ENCODE peak calls at places on chromosomes 11 and 22, in six cellular contexts. One of them, this sample, is unnamed.

GRCh38 chr11:78336877-78337553 is 80.6 kb downstream of the GAB2 start:
- DNase-seq in HEK293T: no peak
- DNase-seq in A549: no peak
- DNase-seq in IMR-90: no peak
- DNase-seq in HepG2: no peak
- DNase-seq in GM12878: no peak
- DNase-seq in this sample: no peak

GRCh38 chr11:65852508-65853248 is 5.3 kb downstream of the CFL1 start:
- DNase-seq in HEK293T: no peak
- DNase-seq in HepG2: no peak
- DNase-seq in IMR-90: no peak
- DNase-seq in A549: no peak
- DNase-seq in GM12878: no peak
- DNase-seq in this sample: peak

GRCh38 chr22:19003518-19003917 is 67.4 kb upstream of the PRODH start:
- DNase-seq in A549: no peak
- DNase-seq in GM12878: no peak
- DNase-seq in HEK293T: no peak
- DNase-seq in HepG2: no peak
- DNase-seq in IMR-90: no peak
- DNase-seq in this sample: no peak

GRCh38 chr11:20032127-20032526 is 128.1 kb downstream of the DBX1 start:
- DNase-seq in HepG2: no peak
- DNase-seq in IMR-90: no peak
- DNase-seq in HEK293T: no peak
- DNase-seq in A549: no peak
- DNase-seq in GM12878: no peak
- DNase-seq in this sample: no peak

GRCh38 chr11:134272381-134273316 is 3.5 kb upstream of the GLB1L3 start:
- DNase-seq in HEK293T: peak
- DNase-seq in IMR-90: peak
- DNase-seq in HepG2: peak
- DNase-seq in GM12878: no peak
- DNase-seq in A549: no peak
- DNase-seq in this sample: no peak

GRCh38 chr11:45812581-45813548 is 7.9 kb downstream of the SLC35C1 start:
- DNase-seq in IMR-90: no peak
- DNase-seq in A549: no peak
- DNase-seq in HEK293T: no peak
- DNase-seq in GM12878: no peak
- DNase-seq in HepG2: no peak
- DNase-seq in this sample: no peak

GRCh38 chr11:93983542-93984204 is 37.5 kb upstream of the HEPHL1 start:
- DNase-seq in HEK293T: no peak
- DNase-seq in A549: no peak
- DNase-seq in GM12878: no peak
- DNase-seq in HepG2: no peak
- DNase-seq in IMR-90: no peak
- DNase-seq in this sample: peak

GRCh38 chr11:111776398-111777093 is 10.4 kb upstream of the PPP2R1B start:
- DNase-seq in GM12878: peak
- DNase-seq in HepG2: no peak
- DNase-seq in IMR-90: no peak
- DNase-seq in A549: no peak
- DNase-seq in HEK293T: no peak
- DNase-seq in this sample: no peak

GRCh38 chr11:86874314-86875056 is 74.1 kb downstream of the PRSS23 start:
- DNase-seq in IMR-90: peak
- DNase-seq in GM12878: no peak
- DNase-seq in HEK293T: no peak
- DNase-seq in A549: no peak
- DNase-seq in HepG2: no peak
- DNase-seq in this sample: no peak

GRCh38 chr22:49147617-49148175 is 680.0 kb downstream of the BRD1 start:
- DNase-seq in GM12878: no peak
- DNase-seq in A549: no peak
- DNase-seq in HepG2: no peak
- DNase-seq in HEK293T: no peak
- DNase-seq in IMR-90: no peak
- DNase-seq in this sample: no peak
- TF ChIP-seq BHLHE40 in GM12878: no peak
- TF ChIP-seq BHLHE40 in A549: no peak
- TF ChIP-seq BHLHE40 in HepG2: no peak
- TF ChIP-seq BHLHE40 in HEK293T: no peak
- TF ChIP-seq BHLHE40 in IMR-90: no peak
- TF ChIP-seq BHLHE40 in this sample: no peak

GRCh38 chr11:119223856-119224255 is 17.7 kb downstream of the CBL start:
- DNase-seq in HEK293T: no peak
- DNase-seq in A549: no peak
- DNase-seq in HepG2: no peak
- DNase-seq in GM12878: no peak
- DNase-seq in IMR-90: peak
- DNase-seq in this sample: no peak
- TF ChIP-seq BHLHE40 in HEK293T: no peak
- TF ChIP-seq BHLHE40 in A549: no peak
- TF ChIP-seq BHLHE40 in HepG2: no peak
- TF ChIP-seq BHLHE40 in GM12878: no peak
- TF ChIP-seq BHLHE40 in IMR-90: no peak
- TF ChIP-seq BHLHE40 in this sample: no peak

DNA sequence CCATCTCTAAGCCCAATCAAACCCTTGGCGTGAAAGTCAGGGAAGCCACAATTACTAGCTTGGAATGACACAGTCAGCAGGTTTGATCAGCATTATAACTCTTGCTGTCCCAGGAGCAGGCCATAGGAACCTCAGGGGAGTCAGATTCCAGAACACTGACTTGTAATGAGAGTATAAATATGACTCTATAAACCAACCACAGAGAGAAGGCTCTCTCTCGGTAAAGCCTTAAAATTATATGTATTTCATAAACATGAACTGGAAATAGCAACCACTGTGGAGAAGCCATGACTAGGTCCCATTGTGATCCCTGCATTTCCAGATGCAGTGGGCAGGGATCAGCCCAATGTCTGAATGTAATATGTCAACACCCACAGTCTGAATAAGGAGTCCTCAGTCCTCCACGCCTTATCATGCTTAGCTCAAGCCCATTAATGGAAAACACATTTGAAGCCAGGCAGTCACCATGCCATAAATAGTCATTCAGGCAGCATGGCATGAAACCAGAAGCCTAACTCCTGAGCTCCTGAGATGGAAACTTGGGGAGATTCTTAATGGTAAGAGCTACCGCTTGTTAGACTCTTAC is 99.1 kb upstream of the MTNR1B start:
- DNase-seq in HEK293T: no peak
- DNase-seq in HepG2: no peak
- DNase-seq in IMR-90: peak
- DNase-seq in GM12878: no peak
- DNase-seq in A549: no peak
- DNase-seq in this sample: no peak
- TF ChIP-seq BHLHE40 in HEK293T: no peak
- TF ChIP-seq BHLHE40 in HepG2: no peak
- TF ChIP-seq BHLHE40 in IMR-90: no peak
- TF ChIP-seq BHLHE40 in GM12878: no peak
- TF ChIP-seq BHLHE40 in A549: no peak
- TF ChIP-seq BHLHE40 in this sample: no peak

DNA sequence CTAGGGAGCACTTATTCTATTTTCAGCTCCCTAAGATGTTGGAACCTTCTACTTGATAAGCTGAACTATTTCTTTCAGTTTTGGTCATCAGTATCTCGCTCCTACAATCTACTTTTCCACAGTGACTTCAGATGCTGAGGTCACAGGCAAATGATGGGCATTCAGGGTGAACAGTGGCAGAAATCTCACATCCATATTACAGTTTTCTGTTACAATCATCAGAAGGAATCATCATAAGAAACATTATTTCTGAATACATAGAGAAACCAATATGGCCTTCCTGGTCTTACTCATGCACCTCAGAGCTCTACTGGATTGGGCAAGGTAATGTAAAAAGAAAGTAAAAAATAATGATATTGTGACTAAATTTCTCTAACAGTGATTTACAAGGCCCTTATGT is 39.4 kb upstream of the DDI1 start:
- DNase-seq in A549: no peak
- DNase-seq in GM12878: peak
- DNase-seq in IMR-90: no peak
- DNase-seq in HepG2: no peak
- DNase-seq in HEK293T: no peak
- DNase-seq in this sample: no peak
- TF ChIP-seq BHLHE40 in A549: no peak
- TF ChIP-seq BHLHE40 in GM12878: no peak
- TF ChIP-seq BHLHE40 in IMR-90: no peak
- TF ChIP-seq BHLHE40 in HepG2: no peak
- TF ChIP-seq BHLHE40 in HEK293T: no peak
- TF ChIP-seq BHLHE40 in this sample: no peak

DNA sequence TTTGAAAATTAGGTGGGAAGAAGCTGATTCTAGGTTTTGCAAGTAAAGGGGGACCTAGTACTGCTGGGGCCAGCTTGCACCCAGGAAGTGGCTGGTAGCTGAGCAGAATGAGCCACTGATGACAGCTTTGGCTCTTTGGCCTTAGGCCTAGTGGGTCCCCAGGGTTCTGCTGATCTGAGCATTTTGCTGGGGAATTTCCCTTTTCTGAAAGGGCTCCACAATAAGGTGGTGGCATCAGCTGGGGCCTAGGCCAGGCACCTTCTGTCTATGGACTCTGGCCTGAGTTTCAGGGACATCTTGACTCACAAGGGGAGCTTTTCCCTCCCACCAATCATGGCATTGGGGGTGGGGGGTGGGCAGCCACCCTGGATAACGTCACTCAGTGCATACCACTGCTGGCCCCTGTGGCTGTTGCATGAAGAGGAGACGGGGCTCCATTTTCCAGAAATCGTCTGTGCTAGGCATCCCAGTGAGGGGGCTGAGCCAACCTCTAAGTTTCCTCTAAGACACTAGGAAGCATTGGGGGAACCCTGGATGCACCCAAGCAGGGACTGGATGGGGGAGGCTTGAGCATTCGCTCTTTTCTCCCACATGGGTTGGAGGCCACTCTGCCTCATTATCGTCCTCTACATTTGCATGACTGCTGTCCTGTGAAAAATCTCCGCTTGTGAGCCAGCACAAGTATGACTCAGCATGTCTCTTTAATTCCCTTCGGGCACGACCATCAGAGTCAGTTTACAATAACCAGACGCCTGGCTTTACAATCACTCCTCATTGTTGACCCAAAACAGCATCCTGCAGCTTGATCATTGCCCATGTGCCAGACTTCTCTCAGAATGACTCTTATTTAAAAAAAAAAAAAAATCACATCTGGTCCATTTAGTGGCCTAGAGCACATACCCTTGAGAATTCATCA is 145.0 kb upstream of the THY1 start:
- DNase-seq in HepG2: no peak
- DNase-seq in IMR-90: peak
- DNase-seq in A549: no peak
- DNase-seq in GM12878: peak
- DNase-seq in HEK293T: no peak
- DNase-seq in this sample: no peak
- TF ChIP-seq BHLHE40 in HepG2: no peak
- TF ChIP-seq BHLHE40 in IMR-90: peak
- TF ChIP-seq BHLHE40 in A549: no peak
- TF ChIP-seq BHLHE40 in GM12878: no peak
- TF ChIP-seq BHLHE40 in HEK293T: no peak
- TF ChIP-seq BHLHE40 in this sample: no peak

DNA sequence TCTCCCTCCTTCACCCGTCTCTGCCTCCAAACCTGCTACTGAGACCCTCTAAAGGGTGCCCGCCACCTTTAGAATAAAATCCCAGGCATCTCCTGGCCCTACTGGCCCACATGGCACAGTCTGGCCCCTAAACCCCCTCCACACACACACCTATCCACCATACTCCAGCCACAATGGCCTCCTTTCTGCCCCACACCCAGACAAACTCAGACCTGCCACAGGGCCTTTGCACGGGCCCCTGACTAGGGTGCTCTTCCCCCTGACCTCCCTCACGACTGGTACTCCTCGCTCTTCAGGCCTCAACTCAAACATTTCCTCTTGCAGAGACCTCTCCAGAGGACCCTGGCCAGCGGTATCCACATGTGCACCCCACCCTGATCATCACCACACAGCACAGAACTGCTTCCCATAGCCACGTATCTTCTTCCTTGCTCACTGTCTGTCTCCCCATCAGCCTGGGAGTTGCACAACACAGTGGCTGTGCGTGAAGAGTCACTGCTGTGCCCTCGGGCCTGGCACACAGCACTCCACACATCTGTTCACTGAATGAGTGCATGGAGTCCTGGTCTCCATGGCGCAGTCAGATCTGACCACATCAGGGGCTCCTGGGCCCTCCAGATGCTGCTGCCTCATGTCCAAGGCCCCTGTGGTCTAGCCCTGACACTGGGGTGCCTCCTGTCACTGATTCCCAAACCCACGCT is 66.2 kb upstream of the TCF20 start:
- DNase-seq in A549: no peak
- DNase-seq in HepG2: no peak
- DNase-seq in IMR-90: no peak
- DNase-seq in HEK293T: no peak
- DNase-seq in GM12878: no peak
- DNase-seq in this sample: no peak
- TF ChIP-seq BHLHE40 in A549: no peak
- TF ChIP-seq BHLHE40 in HepG2: no peak
- TF ChIP-seq BHLHE40 in IMR-90: no peak
- TF ChIP-seq BHLHE40 in HEK293T: no peak
- TF ChIP-seq BHLHE40 in GM12878: no peak
- TF ChIP-seq BHLHE40 in this sample: no peak

GRCh38 chr22:39973656-39974055 is 13.5 kb downstream of the TMA7B start:
- DNase-seq in A549: no peak
- DNase-seq in HepG2: no peak
- DNase-seq in HEK293T: no peak
- DNase-seq in GM12878: no peak
- DNase-seq in IMR-90: no peak
- DNase-seq in this sample: no peak

GRCh38 chr22:39967996-39968968 is 8.1 kb downstream of the TMA7B start:
- DNase-seq in A549: no peak
- DNase-seq in HepG2: no peak
- DNase-seq in GM12878: no peak
- DNase-seq in IMR-90: no peak
- DNase-seq in HEK293T: no peak
- DNase-seq in this sample: no peak

GRCh38 chr22:39970742-39971141 is 10.5 kb downstream of the TMA7B start:
- DNase-seq in HEK293T: no peak
- DNase-seq in HepG2: no peak
- DNase-seq in IMR-90: no peak
- DNase-seq in GM12878: no peak
- DNase-seq in A549: no peak
- DNase-seq in this sample: no peak

GRCh38 chr22:39974065-39974464 is 13.9 kb downstream of the TMA7B start:
- DNase-seq in HepG2: no peak
- DNase-seq in GM12878: no peak
- DNase-seq in IMR-90: no peak
- DNase-seq in HEK293T: no peak
- DNase-seq in A549: no peak
- DNase-seq in this sample: no peak

DNA sequence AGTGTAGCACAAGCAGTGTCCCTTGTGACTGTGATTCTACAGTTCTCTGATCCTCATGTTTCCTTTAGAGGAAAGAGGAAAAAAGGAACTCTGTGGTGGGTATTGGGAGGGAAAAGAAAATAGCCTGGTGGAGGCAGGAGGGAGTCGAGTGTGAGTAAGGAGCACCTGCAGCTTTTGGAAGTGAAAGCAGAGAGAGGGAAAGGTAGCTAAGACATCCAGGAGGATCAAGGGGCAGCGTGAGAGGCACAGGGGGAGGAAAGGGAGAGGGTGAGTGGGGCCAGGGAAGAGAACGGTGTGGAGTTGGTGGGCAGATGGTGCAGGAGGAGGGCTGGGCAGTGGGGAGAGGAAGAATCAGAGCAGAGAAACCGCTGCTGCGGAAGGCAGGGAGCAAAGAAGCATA is 12.5 kb downstream of the TMA7B start:
- DNase-seq in IMR-90: no peak
- DNase-seq in HEK293T: no peak
- DNase-seq in GM12878: no peak
- DNase-seq in HepG2: no peak
- DNase-seq in A549: no peak
- DNase-seq in this sample: no peak
- TF ChIP-seq BHLHE40 in IMR-90: no peak
- TF ChIP-seq BHLHE40 in HEK293T: no peak
- TF ChIP-seq BHLHE40 in GM12878: no peak
- TF ChIP-seq BHLHE40 in HepG2: no peak
- TF ChIP-seq BHLHE40 in A549: no peak
- TF ChIP-seq BHLHE40 in this sample: no peak

This sample was measured in K562.